ENCODE peak calls at places on chromosomes 12 and 14, in nine cellular contexts. D is left lung; N is CD8-positive, alpha-beta memory T cell; P is heart left ventricle; C is GM23338; F is psoas muscle; T is cardiac muscle cell; U is lung; W is CD8-positive, alpha-beta T cell. Q is an unnamed sample.
A peak's percentile ranks its signal among the peaks of the same experiment; 100 is the strongest.

GRCh38 chr14:102027951-102028350 is 58.9 kb downstream of the HSP90AA1 start:
- DNase-seq in N (no peak), D (no peak), P (no peak), T (no peak), C (no peak), W (no peak), U (no peak), F (no peak), Q (no peak)

GRCh38 chr12:121034906-121035305 is 4.1 kb downstream of the OASL start:
- DNase-seq in D (no peak), N (no peak), C (no peak), T (no peak), U (no peak), P (no peak), F (no peak), W (no peak), Q (no peak)

GRCh38 chr12:104309446-104309993 is 6.0 kb downstream of the EID3 start:
- DNase-seq in D (no peak), T (no peak), U (no peak), P (no peak), N (no peak), C (no peak), W (no peak), F (no peak), Q (no peak)

GRCh38 chr14:99601301-99601945 is 2.6 kb downstream of the CCDC85C start:
- DNase-seq in D (peak; percentile 58), C (no peak), F (no peak), U (peak; percentile 68), W (no peak), T (peak; percentile 23), P (no peak), N (no peak), Q (no peak)

GRCh38 chr12:6312529-6313325 is 2.2 kb downstream of the PLEKHG6 start:
- DNase-seq in N (no peak), T (no peak), C (peak; percentile 68), P (no peak), W (no peak), U (peak; percentile 62), F (no peak), D (peak; percentile 75), Q (no peak)

GRCh38 chr12:6786416-6787094 is 2.8 kb upstream of the CD4 start:
- DNase-seq in U (no peak), N (peak; percentile 51), T (no peak), F (no peak), D (no peak), C (no peak), P (no peak), W (no peak), Q (no peak)

GRCh38 chr12:92288533-92288932 is 142.9 kb upstream of the BTG1 start:
- DNase-seq in N (no peak), F (no peak), T (no peak), U (no peak), D (no peak), P (peak; percentile 31), W (no peak), C (no peak), Q (no peak)

GRCh38 chr14:86203843-86204242 is 673.9 kb downstream of the FLRT2 start:
- DNase-seq in N (no peak), W (no peak), U (no peak), T (no peak), F (no peak), D (no peak), C (no peak), P (no peak), Q (no peak)

GRCh38 chr12:4272014-4272975 is 1.3 kb upstream of the CCND2 start:
- DNase-seq in C (peak; percentile 94), U (peak; percentile 78), F (peak; percentile 77), W (peak; percentile 76), P (peak; percentile 87), T (peak; percentile 46), D (peak; percentile 89), N (peak; percentile 85), Q (peak; percentile 96)

GRCh38 chr12:47800582-47800981 is 19.1 kb downstream of the HDAC7 start:
- DNase-seq in U (no peak), D (no peak), T (no peak), N (no peak), C (no peak), W (no peak), P (no peak), F (no peak), Q (no peak)
- H3K36me3 ChIP-seq in U (peaks cover 11% of the 10 kb centered on the region), D (peaks cover 3% of the 10 kb centered on the region), T (peaks cover 10% of the 10 kb centered on the region), N (peaks cover 21% of the 10 kb centered on the region), C (no peaks in the 10 kb centered on the region), W (peaks cover 33% of the 10 kb centered on the region), P (peaks cover 33% of the 10 kb centered on the region), F (peaks cover 32% of the 10 kb centered on the region), Q (peaks cover 31% of the 10 kb centered on the region)

GRCh38 chr14:51600658-51601057 is 51.1 kb upstream of the FRMD6 start:
- DNase-seq in F (no peak), U (no peak), W (no peak), C (no peak), N (no peak), T (no peak), D (no peak), P (no peak), Q (no peak)

GRCh38 chr14:51603495-51603894 is 48.2 kb upstream of the FRMD6 start:
- DNase-seq in T (peak; percentile 77), F (no peak), U (no peak), W (no peak), P (no peak), D (no peak), N (no peak), C (no peak), Q (no peak)

GRCh38 chr14:51605575-51605974 is 46.1 kb upstream of the FRMD6 start:
- DNase-seq in N (no peak), C (no peak), P (no peak), W (no peak), U (no peak), D (no peak), T (no peak), F (no peak), Q (no peak)

GRCh38 chr14:51602176-51602759 is 49.4 kb upstream of the FRMD6 start:
- DNase-seq in C (no peak), W (no peak), F (no peak), T (no peak), N (no peak), P (no peak), D (no peak), U (no peak), Q (no peak)

DNA sequence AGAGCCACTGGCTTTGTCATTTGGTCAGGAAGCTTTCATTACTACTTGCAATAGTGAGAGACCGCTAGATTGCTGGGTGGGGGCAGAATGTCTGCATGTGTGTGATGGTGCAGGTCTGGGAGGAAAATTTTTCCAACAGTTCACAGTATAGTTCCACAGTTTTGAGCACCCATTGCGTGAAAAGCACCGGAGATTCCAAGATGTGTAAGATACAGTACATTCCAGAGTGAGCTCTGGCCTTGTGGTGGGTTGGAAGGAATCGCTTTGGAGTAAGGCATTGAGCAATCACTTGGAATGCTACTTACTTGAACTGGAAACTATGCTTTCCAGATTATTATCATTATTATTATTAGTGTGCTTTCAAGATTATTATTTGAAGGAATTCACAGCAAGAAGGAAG is 47.6 kb upstream of the FRMD6 start:
- DNase-seq in F (no peak), N (no peak), U (no peak), W (no peak), T (peak; percentile 91), C (no peak), D (no peak), P (no peak), Q (no peak)
- H3K27ac ChIP-seq in F (no peak overlapping the region), N (no peak overlapping the region), U (no peak overlapping the region), W (no peak overlapping the region), T (no peak overlapping the region), C (no peak overlapping the region), D (no peak overlapping the region), P (no peak overlapping the region), Q (no peak overlapping the region)

GRCh38 chr12:119869720-119870119 is 7.4 kb downstream of the CIT start:
- DNase-seq in D (no peak), T (peak; percentile 85), U (no peak), C (no peak), P (no peak), W (no peak), F (peak; percentile 51), N (no peak), Q (no peak)
- H3K36me3 ChIP-seq in D (no peaks in the 10 kb centered on the region), T (peaks cover 2% of the 10 kb centered on the region), U (no peaks in the 10 kb centered on the region), C (peaks cover 48% of the 10 kb centered on the region), P (no peaks in the 10 kb centered on the region), W (no peaks in the 10 kb centered on the region), F (no peaks in the 10 kb centered on the region), N (no peaks in the 10 kb centered on the region), Q (no peaks in the 10 kb centered on the region)

DNA sequence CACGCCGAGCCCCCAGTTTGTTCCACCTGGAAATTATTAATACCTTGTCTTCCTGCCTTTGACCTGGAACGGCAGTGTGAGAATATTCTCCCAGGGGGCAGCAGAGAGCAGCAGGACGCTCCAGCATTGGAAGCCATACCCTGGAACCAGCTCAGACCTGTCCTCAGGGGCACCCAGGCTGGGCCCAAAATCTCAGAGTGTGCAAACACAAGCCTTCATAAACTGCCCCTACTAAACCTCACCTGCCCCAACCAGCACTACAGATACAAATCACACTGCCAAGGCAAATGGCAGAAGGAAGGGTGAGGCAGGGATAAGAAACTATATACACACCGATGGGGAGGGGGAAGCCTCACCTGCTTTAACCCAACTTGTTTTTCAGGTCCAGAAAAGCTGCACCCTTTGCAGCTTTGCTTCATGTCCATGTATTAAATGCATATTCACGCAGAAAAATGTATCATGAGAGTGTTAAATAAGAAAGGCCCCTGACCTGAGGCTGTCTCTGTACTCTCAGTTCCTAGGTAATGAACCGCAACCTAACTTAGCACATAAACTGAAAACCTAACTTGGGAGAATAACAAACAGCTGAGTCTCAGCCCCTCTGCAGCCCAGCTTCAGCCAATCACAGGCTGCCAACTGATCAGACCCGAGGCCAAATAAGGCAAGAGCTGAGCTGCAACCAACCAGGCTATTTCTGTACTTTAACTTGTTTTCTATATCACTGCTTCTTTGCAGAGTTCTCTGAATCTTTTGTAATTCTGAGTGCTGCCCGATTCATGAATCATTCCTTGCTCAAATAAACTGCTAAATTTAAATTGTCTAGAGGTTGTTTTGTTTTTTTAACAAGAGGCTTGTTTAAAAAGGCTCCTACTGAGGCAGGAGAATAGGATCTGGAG is 130.1 kb downstream of the SPTSSA start:
- DNase-seq in W (peak; percentile 29), F (peak; percentile 66), P (peak; percentile 68), N (peak; percentile 25), U (peak; percentile 74), D (peak; percentile 63), T (peak; percentile 61), C (peak; percentile 85), Q (peak; percentile 78)
- H3K27ac ChIP-seq in W (no peak overlapping the region), F (no peak overlapping the region), P (no peak overlapping the region), N (no peak overlapping the region), U (no peak overlapping the region), D (no peak overlapping the region), T (peak overlapping the region; percentile 18), C (peak overlapping the region; percentile 87), Q (no peak overlapping the region)

DNA sequence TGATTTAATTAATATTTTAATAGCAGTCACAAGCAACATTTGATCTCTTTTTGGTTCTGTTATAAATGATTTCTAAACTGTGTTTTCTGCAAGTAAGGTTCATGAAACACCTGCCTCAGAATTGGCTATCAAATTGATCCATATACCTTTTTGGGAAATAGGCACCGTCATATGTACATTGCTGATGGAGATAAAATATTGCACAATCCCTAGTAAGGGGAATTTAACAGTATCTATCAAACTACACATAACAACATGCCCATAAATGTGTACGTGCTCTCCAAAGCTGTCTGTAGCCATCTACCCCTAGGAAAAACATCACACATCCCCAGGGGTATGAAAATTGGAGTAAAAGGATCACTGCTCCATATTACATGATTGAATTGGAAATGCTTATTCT is 167.3 kb upstream of the CPNE8 start:
- DNase-seq in W (no peak), T (no peak), D (no peak), C (no peak), F (no peak), N (no peak), U (no peak), P (no peak), Q (no peak)
- H3K36me3 ChIP-seq in W (no peaks in the 10 kb centered on the region), T (no peaks in the 10 kb centered on the region), D (no peaks in the 10 kb centered on the region), C (no peaks in the 10 kb centered on the region), F (no peaks in the 10 kb centered on the region), N (no peaks in the 10 kb centered on the region), U (no peaks in the 10 kb centered on the region), P (no peaks in the 10 kb centered on the region), Q (no peaks in the 10 kb centered on the region)